ENCODE peak calls at places on chromosomes 11 and 22, in seven cellular contexts. S, E, U, Z, B, M and N are unnamed samples.

GRCh38 chr11:127003260-127003981 is 2.9 kb upstream of the KIRREL3 start:
- DNase-seq in S (no peak), E (no peak), U (peak), Z (no peak), B (no peak), M (peak), N (peak)

GRCh38 chr11:8826145-8826786 is 84.7 kb upstream of the AKIP1 start:
- DNase-seq in S (peak), E (no peak), U (no peak), Z (no peak), B (no peak), M (no peak), N (no peak)

GRCh38 chr22:35449829-35450689 is 50.1 kb downstream of the MCM5 start:
- DNase-seq in S (no peak), E (no peak), U (no peak), Z (no peak), B (no peak), M (no peak), N (no peak)

GRCh38 chr11:132744771-132745170 is 787.5 kb downstream of the OPCML start:
- DNase-seq in S (no peak), E (no peak), U (no peak), Z (no peak), B (no peak), M (no peak), N (peak)

GRCh38 chr22:49827307-49827852 is 293 bp downstream of the BRD1 start:
- DNase-seq in S (no peak), E (no peak), U (no peak), Z (no peak), B (no peak), M (no peak), N (no peak)

GRCh38 chr11:61111786-61112517 is 9.7 kb downstream of the CD5 start:
- DNase-seq in S (no peak), E (no peak), U (peak), Z (no peak), B (no peak), M (no peak), N (no peak)

GRCh38 chr11:64144587-64145295 is 21.2 kb downstream of the MACROD1 start:
- DNase-seq in S (no peak), E (no peak), U (peak), Z (no peak), B (no peak), M (no peak), N (no peak)

GRCh38 chr11:44032304-44033085 is 15.3 kb upstream of the ACCSL start:
- DNase-seq in S (peak), E (peak), U (no peak), Z (peak), B (no peak), M (no peak), N (no peak)

GRCh38 chr22:45240137-45240809 is 421 bp downstream of the KIAA0930 start:
- DNase-seq in S (peak), E (peak), U (peak), Z (no peak), B (no peak), M (no peak), N (peak)

GRCh38 chr11:128548655-128549255 is 38.6 kb downstream of the ETS1 start:
- DNase-seq in S (no peak), E (peak), U (peak), Z (peak), B (no peak), M (no peak), N (no peak)

GRCh38 chr11:36311926-36312592 is 16.0 kb downstream of the PRR5L start:
- DNase-seq in S (no peak), E (no peak), U (no peak), Z (no peak), B (no peak), M (no peak), N (no peak)

GRCh38 chr11:109040303-109040702 is 375.4 kb downstream of the DDX10 start:
- DNase-seq in S (no peak), E (no peak), U (peak), Z (no peak), B (no peak), M (no peak), N (no peak)

GRCh38 chr11:9757809-9758675 is 94.2 kb downstream of the SWAP70 start:
- DNase-seq in S (peak), E (peak), U (peak), Z (peak), B (peak), M (peak), N (peak)

GRCh38 chr11:101867951-101868350 is 46.9 kb upstream of the CEP126 start:
- DNase-seq in S (no peak), E (no peak), U (no peak), Z (no peak), B (no peak), M (no peak), N (no peak)

GRCh38 chr11:59756845-59757244 is 1.7 kb downstream of the STX3 start:
- DNase-seq in S (peak), E (peak), U (no peak), Z (no peak), B (no peak), M (peak), N (no peak)

GRCh38 chr11:121112498-121113455 is 11.7 kb downstream of the TECTA start:
- DNase-seq in S (peak), E (peak), U (peak), Z (peak), B (no peak), M (peak), N (peak)

GRCh38 chr11:90241414-90241813 is 18.6 kb upstream of the CHORDC1 start:
- DNase-seq in S (no peak), E (no peak), U (no peak), Z (no peak), B (no peak), M (no peak), N (no peak)

GRCh38 chr11:117563556-117563955 is 233.5 kb downstream of the DSCAML1 start:
- DNase-seq in S (no peak), E (no peak), U (no peak), Z (no peak), B (no peak), M (no peak), N (no peak)

GRCh38 chr11:102134597-102134996 is 24.4 kb downstream of the YAP1 start:
- DNase-seq in S (no peak), E (no peak), U (no peak), Z (no peak), B (no peak), M (no peak), N (no peak)

GRCh38 chr22:49968831-49969661 is 8.5 kb downstream of the PIM3 start:
- DNase-seq in S (no peak), E (no peak), U (peak), Z (no peak), B (no peak), M (no peak), N (no peak)

GRCh38 chr22:20464096-20464614 is 26.5 kb upstream of the SCARF2 start:
- DNase-seq in S (no peak), E (no peak), U (no peak), Z (no peak), B (peak), M (no peak), N (no peak)

GRCh38 chr11:64686466-64687175 is 36.4 kb downstream of the NRXN2 start:
- DNase-seq in S (no peak), E (no peak), U (no peak), Z (no peak), B (no peak), M (no peak), N (no peak)

GRCh38 chr11:67352546-67353316 is 615 bp downstream of the POLD4 start:
- DNase-seq in S (no peak), E (peak), U (no peak), Z (no peak), B (peak), M (no peak), N (no peak)

GRCh38 chr11:128520886-128521696 is 66.3 kb downstream of the ETS1 start:
- DNase-seq in S (peak), E (no peak), U (no peak), Z (no peak), B (no peak), M (no peak), N (no peak)

GRCh38 chr11:64762916-64763803 is 3.4 kb upstream of the PYGM start:
- DNase-seq in S (peak), E (peak), U (peak), Z (no peak), B (no peak), M (no peak), N (no peak)

GRCh38 chr11:73047773-73048371 is 94.2 kb downstream of the FCHSD2 start:
- DNase-seq in S (no peak), E (no peak), U (no peak), Z (no peak), B (no peak), M (no peak), N (no peak)

GRCh38 chr11:18526130-18526520 is 617 bp downstream of the TSG101 start:
- DNase-seq in S (peak), E (no peak), U (no peak), Z (no peak), B (no peak), M (no peak), N (no peak)

GRCh38 chr11:57356179-57356757 is 18.1 kb downstream of the P2RX3 start:
- DNase-seq in S (no peak), E (no peak), U (no peak), Z (no peak), B (no peak), M (no peak), N (no peak)